ENCODE peak calls at places on chromosomes 5 and 9, in four cellular contexts. U is GM12878, C is HL-60, K is K562. E is an unnamed sample.

GRCh38 chr9:22008662-22009562 is at the start of gene CDKN2B:
- DNase-seq in U (no peak), C (peak), K (no peak), E (peak)

GRCh38 chr5:111447099-111447498 is 65.2 kb downstream of the STARD4 start:
- DNase-seq in U (no peak), C (no peak), K (no peak), E (no peak)

GRCh38 chr5:115657125-115657882 is 31.5 kb upstream of the TMED7 start:
- DNase-seq in U (no peak), C (no peak), K (no peak), E (no peak)

GRCh38 chr9:90010793-90011192 is 406.0 kb downstream of the GADD45G start:
- DNase-seq in U (no peak), C (no peak), K (no peak), E (no peak)

GRCh38 chr9:114906922-114907571 is 23.3 kb downstream of the TNFSF8 start:
- DNase-seq in U (no peak), C (no peak), K (no peak), E (no peak)

GRCh38 chr5:168603776-168604175 is 24.6 kb upstream of the PANK3 start:
- DNase-seq in U (no peak), C (no peak), K (no peak), E (no peak)

GRCh38 chr5:15850939-15851341 is 328.7 kb downstream of the MARCHF11 start:
- DNase-seq in U (no peak), C (no peak), K (no peak), E (no peak)

GRCh38 chr9:129052592-129052991 is 16.2 kb downstream of the MIGA2 start:
- DNase-seq in U (no peak), C (no peak), K (peak), E (no peak)

GRCh38 chr5:154511984-154512383 is 34.0 kb upstream of the HAND1 start:
- DNase-seq in U (no peak), C (no peak), K (no peak), E (no peak)

GRCh38 chr5:41128291-41128690 is 57.1 kb upstream of the MROH2B start:
- DNase-seq in U (no peak), C (no peak), K (no peak), E (no peak)

GRCh38 chr9:4620881-4621555 is 41.1 kb upstream of the PLPP6 start:
- DNase-seq in U (no peak), C (no peak), K (no peak), E (no peak)

GRCh38 chr5:152817311-152817710 is 412.2 kb upstream of the NMUR2 start:
- DNase-seq in U (no peak), C (no peak), K (no peak), E (no peak)
- TF ChIP-seq POLR2AphosphoS5 in U (no peak), C (no peak), K (no peak), E (no peak)

DNA sequence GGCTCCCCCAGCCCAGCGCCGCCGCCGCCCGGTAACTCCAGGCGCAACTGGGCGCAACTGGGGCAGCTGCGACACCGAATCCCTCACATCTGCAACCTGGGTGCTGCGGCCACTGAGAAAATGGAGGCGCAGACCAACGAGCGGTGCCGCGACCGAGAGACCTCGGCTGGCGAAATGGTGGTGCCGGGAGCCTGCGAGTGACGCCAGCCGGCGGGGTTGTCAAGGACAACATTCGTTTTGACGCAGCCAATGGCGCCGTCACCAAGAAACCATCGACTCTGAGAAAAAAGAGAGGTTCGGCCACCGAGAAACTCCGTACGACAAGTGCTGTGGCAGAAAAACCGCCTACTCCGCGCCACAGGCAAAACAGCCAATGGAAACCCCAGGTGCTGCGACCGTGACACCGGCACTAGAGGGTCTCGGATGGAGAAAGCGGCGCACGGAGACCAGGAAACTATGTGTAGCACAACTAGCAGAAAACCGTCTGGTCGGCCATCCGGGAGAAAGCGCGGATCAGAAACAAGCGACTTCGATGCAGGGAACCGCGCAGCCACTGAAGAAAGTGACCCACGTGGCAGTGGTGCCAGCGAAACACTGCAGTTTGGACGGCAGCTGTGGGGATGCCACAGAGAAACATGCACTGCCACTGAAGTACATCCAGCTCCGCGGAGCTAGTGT is 88.8 kb downstream of the ANXA2R start:
- DNase-seq in U (peak), C (no peak), K (no peak), E (peak)
- TF ChIP-seq SPI1 in U (no peak), C (no peak), K (no peak), E (no peak)

DNA sequence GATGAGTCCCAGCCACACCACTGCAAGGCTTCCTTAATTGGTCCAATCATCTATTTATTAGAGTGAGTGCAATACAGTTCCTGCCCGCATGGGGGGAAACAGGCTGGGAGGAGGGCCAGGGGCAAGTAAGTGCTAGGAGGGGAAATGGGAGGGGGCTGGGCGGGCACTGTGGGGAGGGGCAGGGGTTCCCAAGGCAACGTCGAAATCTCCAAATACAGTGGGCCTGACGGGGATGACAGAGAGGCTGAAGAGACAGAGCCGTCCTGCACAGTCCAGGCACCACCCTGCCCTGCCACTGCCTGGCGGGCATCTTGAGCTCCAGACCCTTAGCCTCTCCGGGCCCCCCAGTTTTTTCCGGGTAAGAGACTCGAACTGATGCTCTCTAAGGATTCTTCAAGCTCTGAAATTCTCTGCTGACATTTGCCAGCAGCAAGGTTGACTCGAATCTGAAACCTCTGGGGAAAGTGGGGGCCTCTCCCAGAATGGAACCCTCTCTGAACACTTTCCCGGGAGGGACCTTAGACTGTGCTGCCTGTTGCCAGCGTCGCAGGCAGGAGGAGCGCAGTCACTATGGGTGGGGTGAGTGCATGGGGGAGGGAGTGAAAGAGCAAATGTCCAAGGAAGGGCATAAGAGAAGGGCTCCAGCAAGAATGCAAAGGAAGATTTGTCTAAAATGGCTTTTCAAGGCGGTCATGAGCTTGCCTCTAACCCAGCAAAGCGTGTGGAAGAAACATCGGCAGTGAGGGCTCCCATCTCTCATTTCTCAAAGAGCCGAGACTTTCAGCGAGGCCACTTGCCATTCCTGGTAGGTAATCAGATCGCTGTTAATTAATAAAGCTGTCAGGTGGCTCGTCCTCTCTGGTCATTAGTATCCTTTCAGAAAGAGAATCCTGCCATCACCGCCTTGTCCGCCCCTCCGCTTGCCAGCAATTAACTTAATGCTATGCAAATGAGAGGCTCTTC is 98.9 kb downstream of the GTF3C4 start:
- DNase-seq in U (peak), C (no peak), K (peak), E (peak)
- TF ChIP-seq POLR2AphosphoS5 in U (no peak), C (no peak), K (no peak), E (no peak)

GRCh38 chr5:136631176-136631575 is 265.8 kb upstream of the TRPC7 start:
- DNase-seq in U (no peak), C (no peak), K (no peak), E (no peak)
- TF ChIP-seq SPI1 in U (no peak), C (no peak), K (no peak), E (no peak)

DNA sequence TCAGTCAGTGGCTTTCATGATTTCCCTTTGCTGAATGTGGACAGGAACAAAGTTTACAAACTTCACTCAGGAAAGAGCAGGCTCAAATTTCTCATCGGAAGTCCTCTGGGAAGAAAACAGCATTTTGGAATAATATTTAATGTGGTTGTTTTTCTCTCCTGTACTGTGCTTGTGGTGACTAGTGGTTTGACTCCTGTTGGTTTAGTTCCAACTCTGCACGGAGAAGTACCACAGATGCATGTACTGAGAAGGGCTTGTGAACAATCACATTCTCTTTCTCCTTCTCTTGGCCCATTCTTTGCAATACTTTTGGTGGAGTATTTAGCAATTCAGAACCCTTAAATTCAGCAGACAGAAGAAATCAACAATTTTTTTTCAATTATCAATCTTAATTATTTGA is 13.3 kb downstream of the MPDZ start:
- DNase-seq in U (no peak), C (no peak), K (no peak), E (no peak)
- TF ChIP-seq POLR2AphosphoS5 in U (no peak), C (no peak), K (no peak), E (no peak)

DNA sequence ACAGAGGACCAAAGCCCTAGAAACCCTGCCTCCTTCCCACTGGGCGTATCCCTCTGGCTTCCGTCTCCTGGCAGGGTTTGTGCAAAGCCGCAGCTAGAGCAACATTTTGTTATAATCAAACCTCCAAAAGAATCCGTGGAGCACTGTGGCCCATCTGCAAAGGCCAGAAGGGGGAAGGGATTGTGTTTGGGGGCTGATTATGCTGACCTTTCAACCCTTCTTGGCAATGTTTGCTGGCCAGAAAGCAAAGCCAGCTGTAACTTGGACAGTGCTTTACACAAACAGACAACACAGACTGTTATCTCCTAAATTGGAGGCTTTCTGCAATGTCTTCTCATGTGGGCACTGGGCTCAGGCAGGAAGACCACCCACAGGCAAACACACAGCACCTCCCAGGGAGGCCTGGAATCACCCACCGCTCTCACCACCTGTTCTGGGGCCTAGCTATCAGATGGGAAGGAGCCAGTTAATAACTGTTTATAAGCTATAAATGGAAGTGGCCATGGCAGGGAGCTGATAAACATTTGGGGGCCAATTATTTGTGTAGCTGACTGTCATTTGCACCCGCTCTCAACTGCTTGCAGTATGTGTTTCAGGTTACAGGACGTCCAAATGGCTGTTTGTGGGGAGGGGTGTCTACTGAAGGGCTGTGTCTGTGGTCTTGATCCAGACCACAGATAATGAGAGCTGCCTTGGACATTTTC is 121.6 kb upstream of the ERCC6L2 start:
- DNase-seq in U (no peak), C (no peak), K (no peak), E (no peak)
- TF ChIP-seq SPI1 in U (no peak), C (no peak), K (no peak), E (no peak)

DNA sequence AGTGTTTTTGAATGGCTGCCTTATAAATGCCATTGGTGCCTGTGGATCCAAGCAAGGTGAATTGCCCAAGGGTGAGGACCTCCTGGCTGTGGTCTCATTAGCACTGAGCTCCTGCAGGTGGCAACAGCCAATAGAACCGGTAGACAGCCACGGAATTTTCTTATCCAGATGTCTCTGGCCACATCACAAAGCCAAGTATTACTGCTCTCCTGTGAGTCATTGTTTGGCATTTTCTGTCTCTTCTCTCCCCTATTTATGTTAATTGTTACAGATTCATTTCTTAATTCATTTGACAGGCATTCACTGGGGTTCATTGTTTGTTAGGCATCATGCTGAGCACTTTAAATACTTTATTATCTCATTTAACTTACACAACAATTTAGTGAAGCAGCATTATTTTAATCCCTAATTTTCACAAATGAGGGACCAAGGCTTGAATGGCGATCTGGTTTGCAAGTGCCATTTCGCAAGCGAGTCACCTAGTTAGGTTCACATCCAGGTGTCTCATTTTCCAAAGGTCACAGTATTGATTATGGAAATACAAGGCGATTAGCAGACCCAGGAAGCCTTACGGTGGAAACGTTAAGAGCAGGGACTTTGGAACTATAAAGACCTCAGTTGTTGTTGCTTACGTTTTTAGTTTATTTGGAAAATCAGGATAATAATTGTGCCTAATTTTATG is 58.2 kb upstream of the DPYSL3 start:
- DNase-seq in U (no peak), C (no peak), K (no peak), E (no peak)
- TF ChIP-seq POLR2AphosphoS5 in U (no peak), C (no peak), K (no peak), E (no peak)

GRCh38 chr5:10503321-10503720 is 60.5 kb upstream of the ANKRD33B start:
- DNase-seq in U (no peak), C (no peak), K (no peak), E (no peak)
- TF ChIP-seq SPI1 in U (no peak), C (no peak), K (no peak), E (no peak)

DNA sequence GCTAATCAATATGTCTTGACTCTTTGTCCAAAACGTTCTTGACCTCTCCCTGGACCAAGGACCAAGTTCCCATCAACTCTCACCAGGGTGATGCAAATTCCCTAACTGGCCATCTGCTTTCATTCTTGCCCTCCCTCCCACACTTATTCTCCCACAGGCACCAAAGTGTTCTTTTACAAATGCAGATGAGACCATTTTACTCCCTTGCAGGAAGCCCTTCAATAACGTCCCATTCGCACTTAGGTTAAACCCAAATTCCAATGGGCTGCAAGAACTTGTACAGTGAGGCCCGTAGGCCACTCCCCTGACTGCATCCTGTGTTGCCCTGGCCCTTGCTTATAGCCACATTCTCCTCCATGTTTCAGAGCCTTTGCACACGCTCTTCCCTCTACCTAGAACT is 7.3 kb downstream of the ARAP3 start:
- DNase-seq in U (no peak), C (no peak), K (no peak), E (no peak)
- TF ChIP-seq POLR2AphosphoS5 in U (no peak), C (no peak), K (no peak), E (no peak)

GRCh38 chr5:59722875-59723274 is 170.7 kb downstream of the PDE4D start:
- DNase-seq in U (no peak), C (no peak), K (no peak), E (no peak)
- TF ChIP-seq SPI1 in U (no peak), C (no peak), K (no peak), E (no peak)